ENCODE peak calls at places on chromosomes 2 and 18, in five cellular contexts. V, G, N, A and F are unnamed samples.

GRCh38 chr2:46690825-46691224 is 211.5 kb downstream of the TMEM247 start:
- DNase-seq in V (peak; percentile 60), G (no peak), N (no peak), A (peak; percentile 28), F (peak; percentile 47)

GRCh38 chr2:235601960-235602704 is 108.3 kb downstream of the AGAP1 start:
- DNase-seq in V (no peak), G (no peak), N (no peak), A (no peak), F (no peak)

GRCh38 chr2:75896779-75897366 is 186.2 kb upstream of the GCFC2 start:
- DNase-seq in V (no peak), G (no peak), N (no peak), A (no peak), F (no peak)

GRCh38 chr2:27573452-27573851 is 9.4 kb upstream of the ZNF512 start:
- DNase-seq in V (peak; percentile 53), G (no peak), N (peak; percentile 88), A (no peak), F (no peak)

GRCh38 chr2:132733119-132733518 is 63.1 kb upstream of the LYPD1 start:
- DNase-seq in V (no peak), G (no peak), N (no peak), A (no peak), F (no peak)

GRCh38 chr18:10995576-10995975 is 153.8 kb downstream of the PIEZO2 start:
- DNase-seq in V (no peak), G (no peak), N (no peak), A (no peak), F (no peak)

GRCh38 chr2:127220102-127220806 is at the start of gene CYP27C1:
- DNase-seq in V (peak; percentile 8), G (no peak), N (peak; percentile 42), A (no peak), F (no peak)

GRCh38 chr2:196983934-196984333 is 57.4 kb upstream of the PGAP1 start:
- DNase-seq in V (peak; percentile 65), G (no peak), N (peak; percentile 86), A (peak; percentile 23), F (peak; percentile 62)

GRCh38 chr18:32888311-32888710 is 115.5 kb upstream of the KLHL14 start:
- DNase-seq in V (no peak), G (no peak), N (no peak), A (no peak), F (no peak)

GRCh38 chr2:154697422-154698237 is 865 bp upstream of the KCNJ3 start:
- DNase-seq in V (no peak), G (peak; percentile 69), N (peak; percentile 43), A (no peak), F (no peak)

GRCh38 chr2:163664610-163665009 is 71.2 kb downstream of the FIGN start:
- DNase-seq in V (peak; percentile 60), G (no peak), N (peak; percentile 72), A (peak; percentile 52), F (peak; percentile 67)

GRCh38 chr18:23849141-23849540 is 159.9 kb downstream of the LAMA3 start:
- DNase-seq in V (no peak), G (no peak), N (no peak), A (no peak), F (no peak)

GRCh38 chr2:74246496-74247195 is 48.2 kb downstream of the MTHFD2 start:
- DNase-seq in V (no peak), G (no peak), N (no peak), A (no peak), F (no peak)

GRCh38 chr2:64454316-64455030 is 511 bp downstream of the LGALSL start:
- DNase-seq in V (peak; percentile 30), G (peak; percentile 72), N (peak; percentile 67), A (no peak), F (no peak)

GRCh38 chr18:10120622-10121021 is 206.8 kb downstream of the VAPA start:
- DNase-seq in V (no peak), G (no peak), N (no peak), A (no peak), F (no peak)

GRCh38 chr2:219542931-219543595 is 546 bp downstream of the CHPF start:
- DNase-seq in V (peak; percentile 25), G (no peak), N (peak; percentile 64), A (no peak), F (no peak)

GRCh38 chr2:238286551-238286950 is 1.9 kb downstream of the PER2 start:
- DNase-seq in V (peak; percentile 83), G (peak; percentile 88), N (peak; percentile 84), A (no peak), F (peak; percentile 71)

GRCh38 chr2:136917281-136917680 is 151.9 kb downstream of the THSD7B start:
- DNase-seq in V (no peak), G (no peak), N (no peak), A (no peak), F (no peak)

GRCh38 chr2:230124792-230125452 is 56.2 kb upstream of the SLC16A14 start:
- DNase-seq in V (no peak), G (peak; percentile 59), N (no peak), A (no peak), F (no peak)

GRCh38 chr2:208501217-208501616 is 94.6 kb downstream of the PTH2R start:
- DNase-seq in V (no peak), G (no peak), N (no peak), A (no peak), F (no peak)

GRCh38 chr18:70464343-70465114 is 175.7 kb downstream of the SOCS6 start:
- DNase-seq in V (peak; percentile 49), G (peak; percentile 89), N (peak; percentile 81), A (no peak), F (peak; percentile 14)

GRCh38 chr2:152155209-152155608 is 20.4 kb downstream of the STAM2 start:
- DNase-seq in V (peak; percentile 19), G (no peak), N (peak; percentile 11), A (no peak), F (no peak)

GRCh38 chr2:174145827-174146226 is 102.5 kb downstream of the OLA1 start:
- DNase-seq in V (no peak), G (no peak), N (peak; percentile 41), A (no peak), F (no peak)

GRCh38 chr2:234457421-234457820 is 39.5 kb downstream of the ARL4C start:
- DNase-seq in V (peak; percentile 54), G (no peak), N (peak; percentile 66), A (no peak), F (no peak)

GRCh38 chr2:45134014-45134413 is 124.8 kb upstream of the SIX2 start:
- DNase-seq in V (no peak), G (no peak), N (no peak), A (no peak), F (no peak)

GRCh38 chr18:22778996-22779395 is 154.1 kb upstream of the RBBP8 start:
- DNase-seq in V (no peak), G (no peak), N (no peak), A (no peak), F (no peak)

GRCh38 chr2:102235491-102235890 is 48.7 kb downstream of the IL1RL2 start:
- DNase-seq in V (no peak), G (no peak), N (peak; percentile 31), A (no peak), F (no peak)
- TF ChIP-seq CTCF in V (peak; percentile 23), G (peak; percentile 30), N (peak; percentile 20), A (peak; percentile 38), F (peak; percentile 42)

DNA sequence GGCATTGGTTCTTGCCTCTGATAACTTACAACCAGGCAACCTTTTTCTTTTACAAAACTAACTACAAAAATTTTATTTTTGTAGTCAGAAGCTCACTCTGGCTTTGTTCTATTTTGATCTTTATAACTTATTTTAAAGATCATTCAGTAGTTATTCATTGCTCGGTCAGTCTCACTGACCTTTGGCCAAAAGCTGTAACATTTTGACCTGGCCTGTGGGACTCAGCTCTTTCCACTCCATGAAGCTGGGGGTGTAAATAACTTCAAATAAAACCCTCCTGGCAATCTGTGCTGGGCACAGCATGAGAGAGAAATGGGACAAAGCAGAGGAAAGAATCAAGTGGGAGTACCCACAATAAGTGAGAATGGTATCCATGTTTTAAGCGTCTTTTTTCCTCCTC is 380.7 kb downstream of the SETBP1 start:
- DNase-seq in V (no peak), G (no peak), N (no peak), A (no peak), F (no peak)
- H3K4me3 ChIP-seq in V (no peak overlapping the region), G (no peak overlapping the region), N (no peak overlapping the region), A (no peak overlapping the region), F (no peak overlapping the region)

GRCh38 chr2:148644885-148645134 is 259 bp downstream of the EPC2 start:
- DNase-seq in V (no peak), G (no peak), N (no peak), A (no peak), F (no peak)

GRCh38 chr2:148645925-148646559 is 1.5 kb downstream of the EPC2 start:
- DNase-seq in V (peak; percentile 89), G (no peak), N (peak; percentile 81), A (peak; percentile 69), F (peak; percentile 75)

GRCh38 chr2:148643421-148643820 is 1.1 kb upstream of the EPC2 start:
- DNase-seq in V (no peak), G (no peak), N (no peak), A (no peak), F (no peak)

GRCh38 chr2:148643998-148644884 is at the start of gene EPC2:
- DNase-seq in V (peak; percentile 78), G (peak; percentile 93), N (peak; percentile 96), A (no peak), F (peak; percentile 38)

DNA sequence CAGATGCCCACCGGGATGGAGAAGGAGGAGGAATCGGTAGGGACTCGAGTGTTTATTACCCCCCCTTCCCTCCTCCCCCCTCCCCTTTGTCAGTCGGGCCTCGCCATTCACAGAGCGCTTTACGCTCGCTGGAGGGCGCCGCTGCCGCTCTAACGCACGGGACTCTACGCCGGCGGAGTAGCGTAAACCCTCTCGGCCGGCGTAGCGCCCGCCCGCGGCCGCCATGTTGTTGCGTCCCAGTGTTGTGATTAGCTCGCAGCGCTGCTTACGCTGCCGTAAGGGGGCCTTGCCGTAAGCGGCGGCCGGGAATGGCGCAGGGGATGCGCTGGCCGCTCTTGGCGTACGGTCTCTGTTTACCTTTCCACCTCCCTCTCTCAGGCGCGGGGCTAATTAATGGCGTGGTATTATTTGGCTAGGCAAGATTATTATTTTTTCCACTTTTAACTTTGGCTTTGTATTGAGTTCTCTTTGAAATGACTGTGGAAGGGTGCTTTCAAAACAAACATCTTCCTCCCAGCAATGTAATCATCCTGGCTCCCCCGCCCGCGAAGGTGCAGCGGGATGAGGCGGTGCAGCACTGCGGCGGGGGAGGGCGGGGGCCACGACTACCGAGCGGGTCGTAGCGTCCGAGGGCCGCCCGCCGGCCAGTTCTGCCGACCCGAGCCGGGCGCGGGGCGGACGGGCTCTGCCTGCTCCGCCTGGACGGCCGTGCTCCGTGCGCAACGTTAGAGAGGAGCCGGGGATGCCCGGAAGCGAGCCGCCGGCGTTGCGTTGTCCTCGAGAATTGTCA is 779 bp downstream of the EPC2 start:
- DNase-seq in V (peak; percentile 93), G (peak; percentile 96), N (peak; percentile 96), A (peak; percentile 36), F (peak; percentile 51)
- TF ChIP-seq CTCF in V (peak; percentile 47), G (no peak), N (peak; percentile 36), A (peak; percentile 42), F (peak; percentile 36)

GRCh38 chr2:226116346-226116745 is 683.3 kb downstream of the IRS1 start:
- DNase-seq in V (no peak), G (no peak), N (no peak), A (no peak), F (no peak)

GRCh38 chr2:226121339-226121738 is 678.3 kb downstream of the IRS1 start:
- DNase-seq in V (peak; percentile 62), G (no peak), N (peak; percentile 88), A (no peak), F (no peak)

GRCh38 chr2:226115832-226116200 is 683.8 kb downstream of the IRS1 start:
- DNase-seq in V (peak; percentile 61), G (no peak), N (no peak), A (no peak), F (no peak)

GRCh38 chr2:226117506-226118065 is 682.0 kb downstream of the IRS1 start:
- DNase-seq in V (no peak), G (no peak), N (peak; percentile 31), A (peak; percentile 57), F (no peak)

GRCh38 chr2:226118471-226119429 is 680.9 kb downstream of the IRS1 start:
- DNase-seq in V (peak; percentile 97), G (no peak), N (peak; percentile 95), A (peak; percentile 73), F (peak; percentile 86)
- H3K4me3 ChIP-seq in V (peak overlapping the region; percentile 34), G (no peak overlapping the region), N (peak overlapping the region; percentile 1), A (peak overlapping the region; percentile 19), F (peak overlapping the region; percentile 2)